ENCODE peak calls at places on chromosomes 5 and 9, in eight cellular contexts. One of them, this sample, is unnamed.

GRCh38 chr5:33629999-33630398 is 189.2 kb downstream of the TARS1 start:
- DNase-seq in adipocyte: no peak
- DNase-seq in body of pancreas: no peak
- DNase-seq in gastrocnemius medialis: no peak
- DNase-seq in neuronal stem cell: no peak
- DNase-seq in SJSA1: no peak
- DNase-seq in upper lobe of right lung: no peak
- DNase-seq in GM23248: no peak
- DNase-seq in this sample: no peak

GRCh38 chr5:68409259-68409658 is 193.7 kb downstream of the PIK3R1 start:
- DNase-seq in SJSA1: no peak
- DNase-seq in adipocyte: peak; percentile 63
- DNase-seq in GM23248: peak; percentile 80
- DNase-seq in body of pancreas: no peak
- DNase-seq in gastrocnemius medialis: no peak
- DNase-seq in upper lobe of right lung: no peak
- DNase-seq in neuronal stem cell: no peak
- DNase-seq in this sample: no peak

GRCh38 chr9:6239048-6239461 is 23.4 kb downstream of the IL33 start:
- DNase-seq in adipocyte: no peak
- DNase-seq in GM23248: no peak
- DNase-seq in upper lobe of right lung: no peak
- DNase-seq in body of pancreas: no peak
- DNase-seq in gastrocnemius medialis: no peak
- DNase-seq in neuronal stem cell: no peak
- DNase-seq in SJSA1: no peak
- DNase-seq in this sample: no peak

GRCh38 chr5:56496581-56497063 is 263.5 kb upstream of the ANKRD55 start:
- DNase-seq in GM23248: no peak
- DNase-seq in adipocyte: no peak
- DNase-seq in body of pancreas: no peak
- DNase-seq in SJSA1: no peak
- DNase-seq in upper lobe of right lung: no peak
- DNase-seq in gastrocnemius medialis: no peak
- DNase-seq in neuronal stem cell: no peak
- DNase-seq in this sample: no peak

GRCh38 chr5:157162919-157163510 is 3.0 kb downstream of the GARIN3 start:
- DNase-seq in adipocyte: no peak
- DNase-seq in body of pancreas: no peak
- DNase-seq in SJSA1: no peak
- DNase-seq in upper lobe of right lung: no peak
- DNase-seq in GM23248: no peak
- DNase-seq in neuronal stem cell: no peak
- DNase-seq in gastrocnemius medialis: no peak
- DNase-seq in this sample: no peak

GRCh38 chr5:142313693-142314092 is 11.1 kb downstream of the SPRY4 start:
- DNase-seq in upper lobe of right lung: no peak
- DNase-seq in SJSA1: no peak
- DNase-seq in adipocyte: peak; percentile 24
- DNase-seq in body of pancreas: no peak
- DNase-seq in neuronal stem cell: no peak
- DNase-seq in GM23248: no peak
- DNase-seq in gastrocnemius medialis: no peak
- DNase-seq in this sample: no peak

GRCh38 chr5:157857821-157858526 is 971 bp downstream of the CLINT1 start:
- DNase-seq in adipocyte: peak; percentile 45
- DNase-seq in SJSA1: peak; percentile 46
- DNase-seq in GM23248: peak; percentile 81
- DNase-seq in upper lobe of right lung: no peak
- DNase-seq in neuronal stem cell: no peak
- DNase-seq in gastrocnemius medialis: no peak
- DNase-seq in body of pancreas: no peak
- DNase-seq in this sample: no peak

GRCh38 chr5:73966411-73966810 is 340.4 kb downstream of the ARHGEF28 start:
- DNase-seq in neuronal stem cell: no peak
- DNase-seq in gastrocnemius medialis: no peak
- DNase-seq in upper lobe of right lung: no peak
- DNase-seq in GM23248: peak; percentile 29
- DNase-seq in SJSA1: no peak
- DNase-seq in adipocyte: peak; percentile 49
- DNase-seq in body of pancreas: no peak
- DNase-seq in this sample: no peak

GRCh38 chr5:25544652-25545249 is 900.0 kb upstream of the CDH10 start:
- DNase-seq in neuronal stem cell: peak; percentile 26
- DNase-seq in GM23248: peak; percentile 5
- DNase-seq in SJSA1: no peak
- DNase-seq in adipocyte: peak; percentile 4
- DNase-seq in upper lobe of right lung: no peak
- DNase-seq in body of pancreas: peak; percentile 19
- DNase-seq in gastrocnemius medialis: no peak
- DNase-seq in this sample: no peak

GRCh38 chr9:91502475-91502874 is 78.8 kb upstream of the NFIL3 start:
- DNase-seq in GM23248: no peak
- DNase-seq in SJSA1: no peak
- DNase-seq in gastrocnemius medialis: no peak
- DNase-seq in body of pancreas: no peak
- DNase-seq in adipocyte: no peak
- DNase-seq in neuronal stem cell: no peak
- DNase-seq in upper lobe of right lung: no peak
- DNase-seq in this sample: no peak

GRCh38 chr9:76216161-76216649 is 178.0 kb downstream of the RFK start:
- DNase-seq in adipocyte: peak; percentile 92
- DNase-seq in gastrocnemius medialis: no peak
- DNase-seq in body of pancreas: no peak
- DNase-seq in SJSA1: peak; percentile 85
- DNase-seq in GM23248: peak; percentile 95
- DNase-seq in neuronal stem cell: no peak
- DNase-seq in upper lobe of right lung: no peak
- DNase-seq in this sample: no peak

GRCh38 chr5:147538232-147538631 is 28.4 kb upstream of the DPYSL3 start:
- DNase-seq in neuronal stem cell: no peak
- DNase-seq in SJSA1: no peak
- DNase-seq in body of pancreas: no peak
- DNase-seq in gastrocnemius medialis: no peak
- DNase-seq in GM23248: no peak
- DNase-seq in adipocyte: no peak
- DNase-seq in upper lobe of right lung: no peak
- DNase-seq in this sample: no peak

GRCh38 chr9:88725300-88726024 is 190.5 kb downstream of the NXNL2 start:
- DNase-seq in neuronal stem cell: no peak
- DNase-seq in adipocyte: no peak
- DNase-seq in gastrocnemius medialis: no peak
- DNase-seq in body of pancreas: no peak
- DNase-seq in upper lobe of right lung: no peak
- DNase-seq in GM23248: no peak
- DNase-seq in SJSA1: no peak
- DNase-seq in this sample: no peak

GRCh38 chr5:90894866-90895420 is 336.3 kb downstream of the ADGRV1 start:
- DNase-seq in neuronal stem cell: no peak
- DNase-seq in body of pancreas: no peak
- DNase-seq in gastrocnemius medialis: no peak
- DNase-seq in upper lobe of right lung: no peak
- DNase-seq in GM23248: no peak
- DNase-seq in SJSA1: no peak
- DNase-seq in adipocyte: no peak
- DNase-seq in this sample: no peak

GRCh38 chr9:115952667-115953316 is 200.8 kb upstream of the PAPPA start:
- DNase-seq in body of pancreas: no peak
- DNase-seq in GM23248: peak; percentile 81
- DNase-seq in gastrocnemius medialis: no peak
- DNase-seq in upper lobe of right lung: no peak
- DNase-seq in neuronal stem cell: no peak
- DNase-seq in SJSA1: peak; percentile 71
- DNase-seq in adipocyte: peak; percentile 79
- DNase-seq in this sample: no peak

GRCh38 chr5:73135429-73136276 is 15.3 kb downstream of the TMEM171 start:
- DNase-seq in SJSA1: peak; percentile 53
- DNase-seq in neuronal stem cell: no peak
- DNase-seq in adipocyte: peak; percentile 73
- DNase-seq in gastrocnemius medialis: no peak
- DNase-seq in body of pancreas: no peak
- DNase-seq in GM23248: peak; percentile 73
- DNase-seq in upper lobe of right lung: no peak
- DNase-seq in this sample: no peak

GRCh38 chr5:112012112-112012511 is 255.1 kb upstream of the NREP start:
- DNase-seq in neuronal stem cell: no peak
- DNase-seq in adipocyte: peak; percentile 78
- DNase-seq in body of pancreas: no peak
- DNase-seq in upper lobe of right lung: no peak
- DNase-seq in gastrocnemius medialis: no peak
- DNase-seq in SJSA1: peak; percentile 89
- DNase-seq in GM23248: peak; percentile 20
- DNase-seq in this sample: no peak

GRCh38 chr9:85425153-85425611 is 316.6 kb downstream of the AGTPBP1 start:
- DNase-seq in body of pancreas: peak; percentile 63
- DNase-seq in upper lobe of right lung: peak; percentile 73
- DNase-seq in SJSA1: peak; percentile 14
- DNase-seq in gastrocnemius medialis: no peak
- DNase-seq in neuronal stem cell: peak; percentile 64
- DNase-seq in adipocyte: peak; percentile 40
- DNase-seq in GM23248: peak; percentile 67
- DNase-seq in this sample: no peak

GRCh38 chr5:172905771-172906170 is 53.5 kb upstream of the RPL26L1 start:
- DNase-seq in gastrocnemius medialis: no peak
- DNase-seq in GM23248: no peak
- DNase-seq in adipocyte: no peak
- DNase-seq in upper lobe of right lung: no peak
- DNase-seq in SJSA1: no peak
- DNase-seq in body of pancreas: no peak
- DNase-seq in neuronal stem cell: no peak
- DNase-seq in this sample: no peak

GRCh38 chr5:176166427-176166826 is 71.8 kb upstream of the SIMC1 start:
- DNase-seq in gastrocnemius medialis: no peak
- DNase-seq in GM23248: peak; percentile 61
- DNase-seq in SJSA1: no peak
- DNase-seq in body of pancreas: no peak
- DNase-seq in neuronal stem cell: no peak
- DNase-seq in upper lobe of right lung: no peak
- DNase-seq in adipocyte: no peak
- DNase-seq in this sample: no peak

GRCh38 chr5:126003309-126003708 is 419.9 kb upstream of the GRAMD2B start:
- DNase-seq in body of pancreas: no peak
- DNase-seq in neuronal stem cell: no peak
- DNase-seq in adipocyte: peak; percentile 86
- DNase-seq in upper lobe of right lung: no peak
- DNase-seq in SJSA1: no peak
- DNase-seq in gastrocnemius medialis: no peak
- DNase-seq in GM23248: peak; percentile 86
- DNase-seq in this sample: peak; percentile 6

GRCh38 chr5:140631063-140631462 is 1.9 kb downstream of the CD14 start:
- DNase-seq in adipocyte: no peak
- DNase-seq in GM23248: no peak
- DNase-seq in SJSA1: no peak
- DNase-seq in neuronal stem cell: no peak
- DNase-seq in body of pancreas: no peak
- DNase-seq in upper lobe of right lung: no peak
- DNase-seq in gastrocnemius medialis: no peak
- DNase-seq in this sample: no peak
- H3K9me3 ChIP-seq in adipocyte: peaks cover 12% of the 10 kb centered on the region
- H3K9me3 ChIP-seq in GM23248: no peaks in the 10 kb centered on the region
- H3K9me3 ChIP-seq in SJSA1: peaks cover 2% of the 10 kb centered on the region
- H3K9me3 ChIP-seq in neuronal stem cell: peaks cover 15% of the 10 kb centered on the region
- H3K9me3 ChIP-seq in body of pancreas: no peaks in the 10 kb centered on the region
- H3K9me3 ChIP-seq in upper lobe of right lung: no peaks in the 10 kb centered on the region
- H3K9me3 ChIP-seq in gastrocnemius medialis: no peaks in the 10 kb centered on the region
- H3K9me3 ChIP-seq in this sample: peaks cover 4% of the 10 kb centered on the region

DNA sequence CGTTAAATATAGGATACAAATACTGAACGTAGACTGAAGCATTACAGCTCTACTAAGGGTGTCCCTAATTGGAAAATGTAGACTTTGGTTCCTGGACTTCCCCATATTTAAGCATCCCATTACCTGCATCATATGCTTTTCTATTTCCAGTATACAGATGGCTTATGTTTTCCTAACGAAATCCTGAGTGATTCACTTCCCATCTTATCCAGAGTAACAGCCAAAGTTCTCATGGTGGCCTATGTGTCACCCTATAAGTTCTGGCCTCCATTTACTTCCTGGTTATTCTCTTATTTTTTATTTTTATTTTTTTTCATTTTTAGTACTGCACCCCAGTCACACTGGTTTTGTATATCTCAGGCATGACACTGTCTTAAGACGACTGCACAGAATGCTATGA is 552.3 kb downstream of the PRDM9 start:
- DNase-seq in gastrocnemius medialis: no peak
- DNase-seq in body of pancreas: no peak
- DNase-seq in neuronal stem cell: no peak
- DNase-seq in GM23248: no peak
- DNase-seq in adipocyte: no peak
- DNase-seq in SJSA1: no peak
- DNase-seq in upper lobe of right lung: no peak
- DNase-seq in this sample: no peak
- H3K9me3 ChIP-seq in gastrocnemius medialis: no peaks in the 10 kb centered on the region
- H3K9me3 ChIP-seq in body of pancreas: no peaks in the 10 kb centered on the region
- H3K9me3 ChIP-seq in neuronal stem cell: no peaks in the 10 kb centered on the region
- H3K9me3 ChIP-seq in GM23248: no peaks in the 10 kb centered on the region
- H3K9me3 ChIP-seq in adipocyte: no peaks in the 10 kb centered on the region
- H3K9me3 ChIP-seq in SJSA1: no peaks in the 10 kb centered on the region
- H3K9me3 ChIP-seq in upper lobe of right lung: no peaks in the 10 kb centered on the region
- H3K9me3 ChIP-seq in this sample: no peaks in the 10 kb centered on the region

GRCh38 chr9:35010351-35010958 is 20.9 kb downstream of the DNAJB5 start:
- DNase-seq in upper lobe of right lung: no peak
- DNase-seq in adipocyte: no peak
- DNase-seq in GM23248: no peak
- DNase-seq in body of pancreas: no peak
- DNase-seq in SJSA1: no peak
- DNase-seq in neuronal stem cell: no peak
- DNase-seq in gastrocnemius medialis: no peak
- DNase-seq in this sample: no peak

GRCh38 chr9:35014517-35014916 is 25.0 kb downstream of the DNAJB5 start:
- DNase-seq in gastrocnemius medialis: no peak
- DNase-seq in body of pancreas: no peak
- DNase-seq in adipocyte: no peak
- DNase-seq in SJSA1: no peak
- DNase-seq in GM23248: no peak
- DNase-seq in neuronal stem cell: no peak
- DNase-seq in upper lobe of right lung: no peak
- DNase-seq in this sample: no peak
- H3K9me3 ChIP-seq in gastrocnemius medialis: no peaks in the 10 kb centered on the region
- H3K9me3 ChIP-seq in body of pancreas: no peaks in the 10 kb centered on the region
- H3K9me3 ChIP-seq in adipocyte: peaks cover 15% of the 10 kb centered on the region
- H3K9me3 ChIP-seq in SJSA1: no peaks in the 10 kb centered on the region
- H3K9me3 ChIP-seq in GM23248: peaks cover 6% of the 10 kb centered on the region
- H3K9me3 ChIP-seq in neuronal stem cell: peaks cover 39% of the 10 kb centered on the region
- H3K9me3 ChIP-seq in upper lobe of right lung: no peaks in the 10 kb centered on the region
- H3K9me3 ChIP-seq in this sample: peaks cover 11% of the 10 kb centered on the region

DNA sequence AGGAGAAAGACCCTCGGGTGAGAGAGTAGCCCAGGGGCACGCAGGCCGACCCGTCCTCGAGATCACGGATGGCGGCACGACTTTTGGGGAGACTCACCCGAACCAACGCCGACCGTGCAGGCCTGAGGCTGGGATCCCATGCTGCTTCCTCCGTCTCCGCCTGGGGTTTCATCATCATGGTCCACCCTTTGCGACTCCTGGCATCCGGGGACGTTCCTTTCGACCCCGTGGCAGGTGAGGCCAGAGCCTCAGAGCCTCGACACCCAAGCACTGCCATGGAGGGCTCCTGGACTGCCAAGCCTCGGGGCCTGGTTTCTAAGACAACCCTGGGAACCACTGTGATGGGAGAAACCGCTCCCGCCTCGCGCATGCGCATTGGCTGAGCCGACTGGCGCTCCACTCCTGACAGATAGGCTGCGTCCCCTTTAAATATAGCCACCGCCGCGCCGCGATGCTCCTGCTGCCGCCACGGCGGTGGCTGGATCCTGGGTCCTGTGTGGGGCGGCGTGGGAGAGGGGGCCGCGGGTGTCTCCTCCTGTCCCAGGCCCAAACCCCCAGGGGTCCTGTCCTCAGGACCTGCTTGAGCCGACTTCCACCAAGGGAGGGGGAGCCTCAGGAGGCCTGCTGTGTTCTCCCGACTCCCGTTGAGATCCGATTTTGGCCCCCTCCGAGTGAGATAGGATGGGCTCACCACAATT is 481.6 kb downstream of the SPATA31A7 start:
- DNase-seq in gastrocnemius medialis: no peak
- DNase-seq in neuronal stem cell: no peak
- DNase-seq in SJSA1: no peak
- DNase-seq in upper lobe of right lung: peak; percentile 61
- DNase-seq in adipocyte: no peak
- DNase-seq in body of pancreas: no peak
- DNase-seq in GM23248: no peak
- DNase-seq in this sample: no peak
- H3K9me3 ChIP-seq in gastrocnemius medialis: no peaks in the 10 kb centered on the region
- H3K9me3 ChIP-seq in neuronal stem cell: no peaks in the 10 kb centered on the region
- H3K9me3 ChIP-seq in SJSA1: no peaks in the 10 kb centered on the region
- H3K9me3 ChIP-seq in upper lobe of right lung: no peaks in the 10 kb centered on the region
- H3K9me3 ChIP-seq in adipocyte: no peaks in the 10 kb centered on the region
- H3K9me3 ChIP-seq in body of pancreas: no peaks in the 10 kb centered on the region
- H3K9me3 ChIP-seq in GM23248: no peaks in the 10 kb centered on the region
- H3K9me3 ChIP-seq in this sample: peaks cover 57% of the 10 kb centered on the region

This sample was measured in mucosa of descending colon.